ENCODE peak calls at places on chromosomes 4 and X, in eight cellular contexts. A is NCI-H2029 treated with DMSO at 0.1 percent for 48 hours; I is amygdala; M is HFFc6; Q is sigmoid colon; L is NB4; Z is activated naive CD4-positive, alpha-beta T cell treated with Interleukin-2 at 50 U/mL for 16 hours; O is endothelial cell. K is an unnamed sample.
A peak's percentile ranks its signal among the peaks of the same experiment; 100 is the strongest.

GRCh38 chrX:120366794-120367193 is 4.9 kb downstream of the ATP1B4 start:
- DNase-seq in I (no peak), Z (no peak), L (no peak), O (no peak), Q (no peak), A (no peak), M (no peak), K (no peak)

GRCh38 chr4:103204114-103204513 is 6.0 kb upstream of the CENPE start:
- DNase-seq in I (no peak), Z (no peak), A (no peak), O (no peak), M (peak; percentile 20), L (peak; percentile 20), Q (no peak), K (peak; percentile 15)

GRCh38 chr4:165326831-165327210 is 648 bp upstream of the MSMO1 start:
- DNase-seq in A (no peak), I (no peak), Q (no peak), L (peak; percentile 52), Z (no peak), M (no peak), O (no peak), K (peak; percentile 50)

GRCh38 chr4:126939401-126939800 is 693.4 kb upstream of the INTU start:
- DNase-seq in M (peak; percentile 76), A (no peak), Z (no peak), O (no peak), L (no peak), I (no peak), Q (no peak), K (peak; percentile 85)

GRCh38 chr4:184649971-184650855 is 675 bp downstream of the PRIMPOL start:
- DNase-seq in Z (peak; percentile 3), A (peak; percentile 5), O (peak; percentile 11), Q (peak; percentile 66), I (peak; percentile 50), M (peak; percentile 54), L (peak; percentile 57), K (peak; percentile 51)

GRCh38 chr4:165709526-165709925 is 163.5 kb upstream of the TLL1 start:
- DNase-seq in M (no peak), I (no peak), Q (no peak), O (no peak), Z (no peak), A (no peak), L (no peak), K (no peak)

GRCh38 chrX:9048801-9049200 is 14.9 kb upstream of the FAM9B start:
- DNase-seq in I (no peak), Q (no peak), M (no peak), A (no peak), Z (no peak), L (no peak), O (no peak), K (no peak)

GRCh38 chr4:5953003-5953951 is 60.4 kb upstream of the CRMP1 start:
- DNase-seq in Q (peak; percentile 50), M (no peak), A (no peak), L (no peak), Z (no peak), I (no peak), O (no peak), K (no peak)

GRCh38 chr4:2251795-2252529 is 9.9 kb downstream of the MXD4 start:
- DNase-seq in M (no peak), A (no peak), Z (no peak), O (no peak), Q (peak; percentile 56), L (no peak), I (no peak), K (no peak)

GRCh38 chr4:122259849-122260248 is 107.7 kb downstream of the BLTP1 start:
- DNase-seq in Z (no peak), M (no peak), O (no peak), L (no peak), A (no peak), I (no peak), Q (no peak), K (no peak)

GRCh38 chrX:1248381-1249061 is 20.1 kb upstream of the CSF2RA start:
- DNase-seq in Q (no peak), L (peak; percentile 60), A (no peak), M (peak; percentile 35), O (no peak), Z (peak; percentile 38), I (no peak), K (no peak)

GRCh38 chr4:137065306-137065705 is 467.0 kb downstream of the PCDH18 start:
- DNase-seq in I (no peak), A (no peak), Z (no peak), O (no peak), M (no peak), Q (no peak), L (no peak), K (peak; percentile 76)

GRCh38 chr4:2321279-2322196 is 59.6 kb upstream of the MXD4 start:
- DNase-seq in I (no peak), O (no peak), A (no peak), M (no peak), L (no peak), Q (no peak), Z (no peak), K (no peak)

GRCh38 chr4:12679217-12679616 is 804.9 kb downstream of the RAB28 start:
- DNase-seq in M (no peak), Z (no peak), O (no peak), A (no peak), I (no peak), L (peak; percentile 33), Q (no peak), K (no peak)

GRCh38 chr4:86554641-86555040 is 39.5 kb upstream of the PTPN13 start:
- DNase-seq in Z (no peak), L (peak; percentile 69), M (no peak), A (no peak), O (no peak), Q (no peak), I (no peak), K (no peak)

GRCh38 chr4:140893939-140894338 is 137.8 kb upstream of the TBC1D9 start:
- DNase-seq in Z (no peak), O (no peak), Q (no peak), A (no peak), L (no peak), M (no peak), I (no peak), K (no peak)

GRCh38 chr4:168708108-168708507 is 211.3 kb downstream of the PALLD start:
- DNase-seq in M (no peak), I (no peak), L (no peak), Q (no peak), O (no peak), Z (no peak), A (no peak), K (peak; percentile 53)

GRCh38 chrX:40299028-40299479 is 201.3 kb upstream of the BCOR start:
- DNase-seq in L (peak; percentile 41), I (no peak), Q (no peak), M (no peak), O (peak; percentile 13), Z (no peak), A (no peak), K (no peak)

GRCh38 chrX:24245201-24245600 is 68.7 kb downstream of the SUPT20HL2 start:
- DNase-seq in A (no peak), I (no peak), Q (no peak), Z (no peak), L (no peak), O (no peak), M (peak; percentile 65), K (peak; percentile 73)

GRCh38 chrX:152897216-152898144 is at the start of gene ZNF185:
- DNase-seq in I (no peak), Z (no peak), M (no peak), Q (no peak), A (no peak), O (peak; percentile 56), L (no peak), K (no peak)

GRCh38 chrX:18983711-18984380 is at the start of gene PHKA2:
- DNase-seq in Z (no peak), O (peak; percentile 45), Q (peak; percentile 70), A (no peak), M (peak; percentile 18), I (peak; percentile 28), L (no peak), K (peak; percentile 45)

GRCh38 chr4:107153956-107154355 is 117.8 kb upstream of the DKK2 start:
- DNase-seq in Z (no peak), I (no peak), L (no peak), A (no peak), M (no peak), Q (no peak), O (no peak), K (no peak)

GRCh38 chr4:105417624-105418023 is 56.2 kb downstream of the PPA2 start:
- DNase-seq in L (no peak), A (no peak), Q (no peak), O (no peak), I (no peak), Z (no peak), M (no peak), K (peak; percentile 13)

GRCh38 chr4:41095973-41096372 is 118.4 kb downstream of the APBB2 start:
- DNase-seq in Q (no peak), M (peak; percentile 80), I (no peak), O (no peak), A (no peak), Z (no peak), L (peak; percentile 12), K (peak; percentile 24)

GRCh38 chr4:113384600-113384999 is 335.1 kb downstream of the ANK2 start:
- DNase-seq in I (no peak), L (no peak), Q (no peak), M (peak; percentile 66), Z (no peak), O (no peak), A (no peak), K (peak; percentile 74)

GRCh38 chr4:73816814-73817213 is 19.7 kb upstream of the CXCL6 start:
- DNase-seq in I (no peak), A (no peak), L (peak; percentile 29), O (no peak), M (peak; percentile 24), Z (no peak), Q (no peak), K (peak; percentile 92)

GRCh38 chr4:85724801-85725548 is 250.0 kb downstream of the ARHGAP24 start:
- DNase-seq in Q (no peak), A (no peak), L (no peak), M (no peak), O (no peak), Z (no peak), I (no peak), K (peak; percentile 43)

GRCh38 chr4:106690487-106690886 is 321.9 kb upstream of the GIMD1 start:
- DNase-seq in L (peak; percentile 86), I (no peak), Q (no peak), O (no peak), A (no peak), Z (no peak), M (peak; percentile 69), K (peak; percentile 69)

GRCh38 chr4:20565075-20565721 is 135.1 kb upstream of the PACRGL start:
- DNase-seq in Z (no peak), A (no peak), Q (no peak), I (no peak), O (no peak), M (no peak), L (no peak), K (peak; percentile 2)

GRCh38 chr4:140976768-140977167 is 156.5 kb downstream of the RNF150 start:
- DNase-seq in M (no peak), Z (no peak), I (no peak), O (no peak), A (no peak), L (no peak), Q (no peak), K (no peak)

GRCh38 chr4:76802546-76803021 is 95.4 kb downstream of the SOWAHB start:
- DNase-seq in O (no peak), I (no peak), A (no peak), M (no peak), Q (no peak), Z (no peak), L (no peak), K (no peak)

GRCh38 chr4:110019153-110019552 is 106.5 kb downstream of the EGF start:
- DNase-seq in I (no peak), Z (no peak), A (no peak), O (no peak), L (no peak), M (no peak), Q (no peak), K (no peak)

GRCh38 chrX:120749141-120749846 is 119.4 kb upstream of the C1GALT1C1 start:
- DNase-seq in Q (no peak), M (peak; percentile 39), Z (no peak), O (peak; percentile 3), L (peak; percentile 51), I (no peak), A (peak; percentile 56), K (peak; percentile 18)

GRCh38 chr4:76956961-76957738 is 7.6 kb downstream of the SEPTIN11 start:
- DNase-seq in M (no peak), Q (no peak), I (no peak), Z (no peak), A (no peak), O (no peak), L (no peak), K (peak; percentile 41)